ENCODE peak calls at places on chromosomes 4 and X, in ten cellular contexts. L, G, M, H, W, B, R, U, V and T are unnamed samples.
A peak's percentile ranks its signal among the peaks of the same experiment; 100 is the strongest.

GRCh38 chr4:38313175-38313574 is 350.8 kb upstream of the KLF3 start:
- DNase-seq in U (no peak), G (no peak), H (no peak), R (no peak), W (no peak), V (no peak), M (no peak), L (no peak), B (no peak), T (no peak)

GRCh38 chrX:11010476-11010875 is 100.7 kb upstream of the HCCS start:
- DNase-seq in W (no peak), G (no peak), R (no peak), U (no peak), M (no peak), V (no peak), L (peak; percentile 37), B (no peak), H (no peak), T (no peak)

GRCh38 chr4:134001057-134001456 is 200.5 kb downstream of the PABPC4L start:
- DNase-seq in R (no peak), M (no peak), G (no peak), V (no peak), W (no peak), L (no peak), U (no peak), H (no peak), B (no peak), T (no peak)

GRCh38 chr4:48698029-48698901 is 81.8 kb downstream of the FRYL start:
- DNase-seq in V (no peak), W (no peak), G (peak; percentile 94), U (peak; percentile 68), L (peak; percentile 84), R (peak; percentile 55), B (no peak), M (peak; percentile 73), H (peak; percentile 58), T (peak; percentile 74)

GRCh38 chrX:133544105-133544504 is 128.8 kb upstream of the GPC4 start:
- DNase-seq in U (no peak), L (peak; percentile 36), V (no peak), B (no peak), H (peak; percentile 77), G (peak; percentile 85), M (no peak), W (no peak), R (peak; percentile 51), T (no peak)

GRCh38 chr4:69744157-69744478 is 16.3 kb downstream of the SULT1B1 start:
- DNase-seq in V (no peak), H (no peak), W (no peak), L (no peak), M (no peak), U (peak; percentile 13), B (no peak), G (no peak), R (no peak), T (no peak)

GRCh38 chrX:147899715-147900114 is 12.0 kb upstream of the FMR1 start:
- DNase-seq in B (no peak), L (no peak), G (no peak), H (no peak), M (no peak), U (no peak), V (no peak), W (no peak), R (no peak), T (peak; percentile 37)

GRCh38 chr4:177281544-177281943 is 28.1 kb upstream of the NEIL3 start:
- DNase-seq in M (no peak), R (no peak), V (no peak), H (no peak), L (no peak), B (no peak), W (no peak), U (no peak), G (no peak), T (no peak)

GRCh38 chrX:16479206-16479869 is 170.6 kb upstream of the S100G start:
- DNase-seq in M (no peak), V (no peak), U (no peak), L (no peak), G (peak; percentile 71), R (peak; percentile 7), H (peak; percentile 19), B (no peak), W (peak; percentile 12), T (no peak)